ENCODE peak calls at places on chromosomes 2 and 18, in eight cellular contexts. D is GM23338, S is MM.1S, H is astrocyte, U is Karpas-422, G is neuronal stem cell, P is K562, Y is fibroblast of lung. W is an unnamed sample.

GRCh38 chr2:188519133-188519532 is 227.5 kb downstream of the GULP1 start:
- DNase-seq in D (no peak), S (no peak), H (peak; percentile 64), U (no peak), G (no peak), P (no peak), Y (peak; percentile 70), W (no peak)

GRCh38 chr2:14907014-14907612 is 274.6 kb downstream of the LRATD1 start:
- DNase-seq in D (peak; percentile 25), S (no peak), H (no peak), U (peak; percentile 58), G (no peak), P (no peak), Y (no peak), W (no peak)

GRCh38 chr2:188403676-188404075 is 112.0 kb downstream of the GULP1 start:
- DNase-seq in D (no peak), S (no peak), H (peak; percentile 49), U (no peak), G (no peak), P (no peak), Y (peak; percentile 6), W (no peak)

GRCh38 chr2:149858916-149859634 is 271.5 kb upstream of the MMADHC start:
- DNase-seq in D (no peak), S (peak; percentile 26), H (peak; percentile 41), U (no peak), G (no peak), P (no peak), Y (peak; percentile 84), W (peak; percentile 85)

GRCh38 chr2:196168181-196168580 is 3.2 kb downstream of the STK17B start:
- DNase-seq in D (no peak), S (no peak), H (peak; percentile 49), U (no peak), G (no peak), P (no peak), Y (peak; percentile 64), W (peak; percentile 70)

GRCh38 chr2:113219525-113219888 is 45.7 kb downstream of the PSD4 start:
- DNase-seq in D (no peak), S (no peak), H (no peak), U (no peak), G (no peak), P (no peak), Y (no peak), W (no peak)

GRCh38 chr18:56770097-56770496 is 118.9 kb downstream of the WDR7 start:
- DNase-seq in D (no peak), S (no peak), H (no peak), U (no peak), G (no peak), P (no peak), Y (no peak), W (no peak)

GRCh38 chr2:219298759-219299371 is 10.3 kb downstream of the PTPRN start:
- DNase-seq in D (peak; percentile 87), S (peak; percentile 77), H (peak; percentile 17), U (peak; percentile 94), G (peak; percentile 70), P (peak; percentile 83), Y (peak; percentile 79), W (peak; percentile 68)

GRCh38 chr18:59096098-59096779 is 43.4 kb upstream of the SEC11C start:
- DNase-seq in D (peak; percentile 86), S (no peak), H (no peak), U (no peak), G (peak; percentile 26), P (no peak), Y (no peak), W (no peak)

GRCh38 chr2:200797242-200797770 is 14.4 kb upstream of the BZW1 start:
- DNase-seq in D (no peak), S (no peak), H (peak; percentile 8), U (no peak), G (no peak), P (no peak), Y (peak; percentile 62), W (no peak)

GRCh38 chr2:51231071-51231470 is 199.1 kb upstream of the NRXN1 start:
- DNase-seq in D (no peak), S (no peak), H (no peak), U (no peak), G (no peak), P (no peak), Y (no peak), W (peak; percentile 45)

GRCh38 chr2:8248623-8248957 is 433.3 kb upstream of the ID2 start:
- DNase-seq in D (no peak), S (no peak), H (no peak), U (no peak), G (no peak), P (no peak), Y (peak; percentile 31), W (peak; percentile 8)

GRCh38 chr18:52340466-52341378 is 725 bp downstream of the DCC start:
- DNase-seq in D (peak; percentile 38), S (no peak), H (no peak), U (no peak), G (no peak), P (no peak), Y (peak; percentile 21), W (no peak)

DNA sequence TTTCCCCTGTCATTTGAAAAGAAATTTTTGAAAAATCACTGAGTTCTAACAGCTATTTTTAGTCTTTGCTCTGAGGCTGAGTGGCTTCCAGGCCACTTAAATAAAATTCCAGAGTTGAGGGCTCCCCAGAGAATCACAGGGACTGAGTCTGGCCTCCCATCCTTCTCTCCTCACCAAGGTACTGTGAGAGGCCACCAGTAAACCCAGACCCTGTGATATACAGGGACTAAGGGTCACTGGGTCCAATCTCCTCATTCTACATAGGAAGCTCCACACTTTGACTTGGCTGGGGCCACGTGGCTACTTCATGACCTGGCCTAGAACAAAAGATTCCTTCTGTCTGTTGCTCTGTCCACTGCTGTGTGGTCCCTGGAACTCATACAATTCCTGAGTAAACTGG is 123.2 kb upstream of the CDCA7 start:
- DNase-seq in D (no peak), S (no peak), H (no peak), U (no peak), G (no peak), P (no peak), Y (no peak), W (no peak)
- H2AFZ ChIP-seq in D (no peak overlapping the region), S (no peak overlapping the region), H (no peak overlapping the region), U (no peak overlapping the region), G (no peak overlapping the region), P (no peak overlapping the region), Y (no peak overlapping the region), W (no peak overlapping the region)

DNA sequence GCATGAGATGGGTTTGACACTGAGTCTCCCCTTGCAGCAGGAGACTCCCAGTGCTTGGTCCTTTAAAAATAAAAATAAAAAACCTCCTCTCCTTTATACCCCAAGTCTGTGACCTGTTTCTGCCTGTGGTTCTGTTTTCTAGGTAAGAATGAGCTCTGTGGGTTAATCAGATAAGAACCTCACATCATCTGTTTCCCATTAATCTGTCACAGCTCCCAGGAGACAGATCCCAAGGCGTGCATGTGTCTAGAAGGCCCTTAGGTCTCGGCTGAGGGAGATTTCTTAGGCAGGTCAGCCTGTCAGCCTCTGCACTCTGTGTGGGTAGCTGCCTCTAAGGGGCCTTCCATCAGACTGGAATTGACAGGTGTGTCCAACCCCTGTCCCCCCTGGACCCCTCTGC is 80.7 kb downstream of the FHOD3 start:
- DNase-seq in D (no peak), S (no peak), H (no peak), U (no peak), G (no peak), P (no peak), Y (no peak), W (no peak)
- H3K4me1 ChIP-seq in D (no peaks in the 10 kb centered on the region), S (no peaks in the 10 kb centered on the region), H (peaks cover 22% of the 10 kb centered on the region), U (no peaks in the 10 kb centered on the region), G (peaks cover 4% of the 10 kb centered on the region), P (no peaks in the 10 kb centered on the region), Y (no peaks in the 10 kb centered on the region), W (peaks cover 19% of the 10 kb centered on the region)

GRCh38 chr2:60939622-60940021 is 58.2 kb downstream of the REL start:
- DNase-seq in D (no peak), S (no peak), H (no peak), U (no peak), G (no peak), P (no peak), Y (no peak), W (no peak)
- H3K36me3 ChIP-seq in D (no peaks in the 10 kb centered on the region), S (no peaks in the 10 kb centered on the region), H (no peaks in the 10 kb centered on the region), U (peaks cover 59% of the 10 kb centered on the region), G (no peaks in the 10 kb centered on the region), P (no peaks in the 10 kb centered on the region), Y (no peaks in the 10 kb centered on the region), W (peaks cover 4% of the 10 kb centered on the region)

GRCh38 chr18:33579147-33579867 is 1.3 kb downstream of the ASXL3 start:
- DNase-seq in D (peak; percentile 46), S (no peak), H (no peak), U (no peak), G (peak; percentile 27), P (no peak), Y (peak; percentile 43), W (no peak)
- H2AFZ ChIP-seq in D (peak overlapping the region; percentile 88), S (peak overlapping the region; percentile 34), H (peak overlapping the region; percentile 90), U (no peak overlapping the region), G (peak overlapping the region; percentile 88), P (no peak overlapping the region), Y (peak overlapping the region; percentile 51), W (peak overlapping the region; percentile 85)

GRCh38 chr2:37707393-37707792 is 36.0 kb upstream of the CDC42EP3 start:
- DNase-seq in D (peak; percentile 11), S (peak; percentile 40), H (no peak), U (no peak), G (no peak), P (no peak), Y (no peak), W (no peak)

GRCh38 chr2:37706784-37707183 is 35.3 kb upstream of the CDC42EP3 start:
- DNase-seq in D (no peak), S (peak; percentile 38), H (no peak), U (no peak), G (no peak), P (no peak), Y (no peak), W (no peak)

GRCh38 chr2:37711308-37711731 is 39.9 kb upstream of the CDC42EP3 start:
- DNase-seq in D (peak; percentile 78), S (peak; percentile 83), H (peak; percentile 96), U (no peak), G (no peak), P (no peak), Y (peak; percentile 88), W (peak; percentile 93)

GRCh38 chr2:37713258-37713700 is 41.8 kb upstream of the CDC42EP3 start:
- DNase-seq in D (no peak), S (peak; percentile 72), H (peak; percentile 94), U (no peak), G (no peak), P (no peak), Y (peak; percentile 89), W (peak; percentile 95)

GRCh38 chr2:37711831-37712230 is 40.4 kb upstream of the CDC42EP3 start:
- DNase-seq in D (no peak), S (no peak), H (peak; percentile 80), U (no peak), G (no peak), P (no peak), Y (peak; percentile 66), W (peak; percentile 86)
- H3K4me1 ChIP-seq in D (peaks cover 4% of the 10 kb centered on the region), S (peaks cover 44% of the 10 kb centered on the region), H (peaks cover 22% of the 10 kb centered on the region), U (peaks cover 7% of the 10 kb centered on the region), G (peaks cover 6% of the 10 kb centered on the region), P (no peaks in the 10 kb centered on the region), Y (peaks cover 15% of the 10 kb centered on the region), W (peaks cover 4% of the 10 kb centered on the region)

W was measured in mesenchymal stem cell.